ENCODE peak calls at places on chromosomes 1 and 21, in ten cellular contexts. One of them, this sample, is unnamed.
A peak's percentile ranks its signal among the peaks of the same experiment; 100 is the strongest.

GRCh38 chr1:2337501-2337900 is 53.9 kb downstream of the MORN1 start:
- DNase-seq in pancreas: no peak
- DNase-seq in AG09309: no peak
- DNase-seq in cardiac fibroblast: no peak
- DNase-seq in A549: no peak
- DNase-seq in colonic mucosa: no peak
- DNase-seq in ascending aorta: no peak
- DNase-seq in epithelial cell of esophagus: no peak
- DNase-seq in spleen: no peak
- DNase-seq in tibial artery: no peak
- DNase-seq in this sample: no peak

GRCh38 chr1:205598841-205599666 is 32.8 kb downstream of the ELK4 start:
- DNase-seq in A549: no peak
- DNase-seq in spleen: no peak
- DNase-seq in colonic mucosa: peak; percentile 47
- DNase-seq in cardiac fibroblast: peak; percentile 83
- DNase-seq in epithelial cell of esophagus: peak; percentile 55
- DNase-seq in ascending aorta: peak; percentile 24
- DNase-seq in tibial artery: peak; percentile 84
- DNase-seq in AG09309: peak; percentile 18
- DNase-seq in pancreas: no peak
- DNase-seq in this sample: peak; percentile 56

GRCh38 chr1:25100151-25100841 is 132.0 kb downstream of the SYF2 start:
- DNase-seq in pancreas: no peak
- DNase-seq in ascending aorta: no peak
- DNase-seq in colonic mucosa: no peak
- DNase-seq in epithelial cell of esophagus: no peak
- DNase-seq in tibial artery: no peak
- DNase-seq in spleen: no peak
- DNase-seq in AG09309: no peak
- DNase-seq in cardiac fibroblast: no peak
- DNase-seq in A549: no peak
- DNase-seq in this sample: no peak

GRCh38 chr1:57424231-57425027 is 569 bp upstream of the DAB1 start:
- DNase-seq in pancreas: peak; percentile 30
- DNase-seq in spleen: no peak
- DNase-seq in cardiac fibroblast: peak; percentile 20
- DNase-seq in ascending aorta: no peak
- DNase-seq in AG09309: no peak
- DNase-seq in epithelial cell of esophagus: peak; percentile 40
- DNase-seq in colonic mucosa: no peak
- DNase-seq in A549: no peak
- DNase-seq in tibial artery: no peak
- DNase-seq in this sample: no peak

GRCh38 chr1:197145451-197146029 is 929 bp downstream of the ASPM start:
- DNase-seq in spleen: no peak
- DNase-seq in AG09309: no peak
- DNase-seq in tibial artery: no peak
- DNase-seq in ascending aorta: no peak
- DNase-seq in pancreas: no peak
- DNase-seq in colonic mucosa: peak; percentile 25
- DNase-seq in epithelial cell of esophagus: peak; percentile 11
- DNase-seq in A549: no peak
- DNase-seq in cardiac fibroblast: peak; percentile 20
- DNase-seq in this sample: no peak

GRCh38 chr21:44548922-44549321 is 2.4 kb downstream of the KRTAP10-2 start:
- DNase-seq in ascending aorta: no peak
- DNase-seq in epithelial cell of esophagus: peak; percentile 5
- DNase-seq in colonic mucosa: no peak
- DNase-seq in A549: no peak
- DNase-seq in tibial artery: no peak
- DNase-seq in spleen: no peak
- DNase-seq in pancreas: no peak
- DNase-seq in AG09309: no peak
- DNase-seq in cardiac fibroblast: no peak
- DNase-seq in this sample: peak; percentile 8

GRCh38 chr1:28591708-28592313 is at the start of gene RAB42:
- DNase-seq in epithelial cell of esophagus: no peak
- DNase-seq in tibial artery: peak; percentile 70
- DNase-seq in A549: no peak
- DNase-seq in AG09309: no peak
- DNase-seq in colonic mucosa: peak; percentile 46
- DNase-seq in spleen: no peak
- DNase-seq in pancreas: no peak
- DNase-seq in cardiac fibroblast: no peak
- DNase-seq in ascending aorta: no peak
- DNase-seq in this sample: no peak

GRCh38 chr1:17878837-17879236 is 123.7 kb downstream of the ACTL8 start:
- DNase-seq in pancreas: no peak
- DNase-seq in epithelial cell of esophagus: no peak
- DNase-seq in tibial artery: no peak
- DNase-seq in ascending aorta: no peak
- DNase-seq in AG09309: peak; percentile 40
- DNase-seq in colonic mucosa: no peak
- DNase-seq in A549: no peak
- DNase-seq in spleen: peak; percentile 3
- DNase-seq in cardiac fibroblast: peak; percentile 77
- DNase-seq in this sample: peak; percentile 52

GRCh38 chr1:148379697-148380096 is 103.4 kb downstream of the PPIAL4G start:
- DNase-seq in pancreas: no peak
- DNase-seq in spleen: no peak
- DNase-seq in AG09309: no peak
- DNase-seq in ascending aorta: no peak
- DNase-seq in epithelial cell of esophagus: no peak
- DNase-seq in cardiac fibroblast: no peak
- DNase-seq in A549: no peak
- DNase-seq in colonic mucosa: no peak
- DNase-seq in tibial artery: no peak
- DNase-seq in this sample: no peak

GRCh38 chr1:117821782-117822447 is 107.5 kb downstream of the GDAP2 start:
- DNase-seq in pancreas: peak; percentile 24
- DNase-seq in A549: no peak
- DNase-seq in colonic mucosa: no peak
- DNase-seq in tibial artery: peak; percentile 68
- DNase-seq in epithelial cell of esophagus: peak; percentile 94
- DNase-seq in AG09309: peak; percentile 81
- DNase-seq in ascending aorta: no peak
- DNase-seq in cardiac fibroblast: peak; percentile 97
- DNase-seq in spleen: no peak
- DNase-seq in this sample: no peak

GRCh38 chr1:117967472-117967871 is 37.9 kb downstream of the WDR3 start:
- DNase-seq in colonic mucosa: no peak
- DNase-seq in ascending aorta: no peak
- DNase-seq in tibial artery: no peak
- DNase-seq in pancreas: no peak
- DNase-seq in A549: no peak
- DNase-seq in spleen: no peak
- DNase-seq in epithelial cell of esophagus: peak; percentile 58
- DNase-seq in cardiac fibroblast: peak; percentile 52
- DNase-seq in AG09309: peak; percentile 14
- DNase-seq in this sample: no peak

GRCh38 chr1:242454262-242455051 is 70.0 kb downstream of the PLD5 start:
- DNase-seq in spleen: no peak
- DNase-seq in A549: peak; percentile 63
- DNase-seq in tibial artery: no peak
- DNase-seq in ascending aorta: no peak
- DNase-seq in epithelial cell of esophagus: peak; percentile 56
- DNase-seq in pancreas: no peak
- DNase-seq in AG09309: peak; percentile 3
- DNase-seq in cardiac fibroblast: peak; percentile 57
- DNase-seq in colonic mucosa: no peak
- DNase-seq in this sample: no peak

GRCh38 chr1:236515443-236515958 is 8.3 kb upstream of the LGALS8 start:
- DNase-seq in pancreas: peak; percentile 42
- DNase-seq in A549: no peak
- DNase-seq in spleen: no peak
- DNase-seq in tibial artery: no peak
- DNase-seq in ascending aorta: no peak
- DNase-seq in colonic mucosa: no peak
- DNase-seq in epithelial cell of esophagus: no peak
- DNase-seq in cardiac fibroblast: no peak
- DNase-seq in AG09309: no peak
- DNase-seq in this sample: no peak

GRCh38 chr1:246725191-246725590 is 982 bp downstream of the SCCPDH start:
- DNase-seq in AG09309: no peak
- DNase-seq in cardiac fibroblast: no peak
- DNase-seq in pancreas: no peak
- DNase-seq in epithelial cell of esophagus: no peak
- DNase-seq in tibial artery: no peak
- DNase-seq in A549: peak; percentile 15
- DNase-seq in spleen: no peak
- DNase-seq in colonic mucosa: no peak
- DNase-seq in ascending aorta: no peak
- DNase-seq in this sample: no peak
- H3K4me3 ChIP-seq in AG09309: peak overlapping the region; percentile 57
- H3K4me3 ChIP-seq in cardiac fibroblast: peak overlapping the region; percentile 74
- H3K4me3 ChIP-seq in pancreas: peak overlapping the region; percentile 96
- H3K4me3 ChIP-seq in epithelial cell of esophagus: peak overlapping the region; percentile 60
- H3K4me3 ChIP-seq in tibial artery: peak overlapping the region; percentile 72
- H3K4me3 ChIP-seq in A549: peak overlapping the region; percentile 77
- H3K4me3 ChIP-seq in spleen: peak overlapping the region; percentile 95
- H3K4me3 ChIP-seq in colonic mucosa: peak overlapping the region; percentile 92
- H3K4me3 ChIP-seq in ascending aorta: peak overlapping the region; percentile 79
- H3K4me3 ChIP-seq in this sample: peak overlapping the region; percentile 91

GRCh38 chr1:201259476-201260235 is 23.6 kb upstream of the PKP1 start:
- DNase-seq in pancreas: no peak
- DNase-seq in A549: no peak
- DNase-seq in ascending aorta: no peak
- DNase-seq in AG09309: no peak
- DNase-seq in tibial artery: no peak
- DNase-seq in epithelial cell of esophagus: peak; percentile 89
- DNase-seq in spleen: peak; percentile 72
- DNase-seq in colonic mucosa: peak; percentile 53
- DNase-seq in cardiac fibroblast: peak; percentile 23
- DNase-seq in this sample: no peak
- TF ChIP-seq CTCF in pancreas: no peak
- TF ChIP-seq CTCF in A549: no peak
- TF ChIP-seq CTCF in ascending aorta: no peak
- TF ChIP-seq CTCF in AG09309: no peak
- TF ChIP-seq CTCF in tibial artery: no peak
- TF ChIP-seq CTCF in epithelial cell of esophagus: peak; percentile 24
- TF ChIP-seq CTCF in spleen: no peak
- TF ChIP-seq CTCF in colonic mucosa: no peak
- TF ChIP-seq CTCF in cardiac fibroblast: no peak
- TF ChIP-seq CTCF in this sample: no peak

DNA sequence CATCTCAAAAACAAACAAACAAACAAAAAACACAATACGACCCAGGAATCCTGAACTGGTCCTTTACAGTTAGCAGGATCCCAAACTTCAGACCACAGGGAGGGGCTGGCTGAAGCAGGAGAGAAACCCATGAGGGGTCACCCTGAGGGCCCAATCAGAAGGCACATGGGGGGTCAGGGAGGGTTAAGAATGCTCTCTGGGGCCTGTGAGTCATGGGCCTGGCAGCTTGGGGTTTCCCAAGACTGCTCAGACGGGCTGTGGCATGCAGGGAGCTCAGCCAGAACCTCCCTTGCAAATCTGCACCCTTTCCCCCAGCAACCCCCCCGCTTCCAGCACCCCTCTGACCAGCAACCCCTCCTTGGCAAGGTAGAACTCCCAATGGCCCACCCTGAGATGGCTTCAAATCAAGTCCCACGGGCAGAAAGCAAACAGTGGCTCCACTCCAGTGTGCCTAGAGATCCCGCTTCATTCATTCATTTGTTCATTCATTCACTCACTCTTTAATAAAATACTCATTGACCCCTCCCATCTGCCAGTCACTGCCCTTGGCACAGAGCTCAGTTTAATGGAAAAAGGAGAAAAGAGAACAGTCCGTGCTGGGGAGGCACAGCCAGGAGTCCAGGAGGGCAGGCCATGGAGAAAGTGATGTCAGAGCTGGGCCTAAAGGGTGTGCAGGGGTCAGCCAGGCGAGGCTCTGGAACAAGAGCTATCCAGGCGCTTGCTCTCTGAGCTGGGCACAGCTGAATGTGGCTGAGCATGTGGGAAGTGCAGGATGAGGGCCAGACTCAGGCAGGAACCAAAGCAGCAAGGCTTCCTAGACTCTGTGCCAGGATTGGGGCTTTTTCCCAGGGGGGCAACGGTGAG is 8.2 kb downstream of the UQCRHL start:
- DNase-seq in ascending aorta: peak; percentile 81
- DNase-seq in epithelial cell of esophagus: peak; percentile 98
- DNase-seq in cardiac fibroblast: peak; percentile 99
- DNase-seq in A549: peak; percentile 93
- DNase-seq in tibial artery: peak; percentile 97
- DNase-seq in spleen: no peak
- DNase-seq in AG09309: peak; percentile 83
- DNase-seq in colonic mucosa: no peak
- DNase-seq in pancreas: peak; percentile 64
- DNase-seq in this sample: peak; percentile 98
- H3K4me3 ChIP-seq in ascending aorta: no peak overlapping the region
- H3K4me3 ChIP-seq in epithelial cell of esophagus: no peak overlapping the region
- H3K4me3 ChIP-seq in cardiac fibroblast: no peak overlapping the region
- H3K4me3 ChIP-seq in A549: peak overlapping the region; percentile 56
- H3K4me3 ChIP-seq in tibial artery: no peak overlapping the region
- H3K4me3 ChIP-seq in spleen: no peak overlapping the region
- H3K4me3 ChIP-seq in AG09309: no peak overlapping the region
- H3K4me3 ChIP-seq in colonic mucosa: no peak overlapping the region
- H3K4me3 ChIP-seq in pancreas: no peak overlapping the region
- H3K4me3 ChIP-seq in this sample: peak overlapping the region; percentile 18

GRCh38 chr1:168582690-168583325 is 6.4 kb downstream of the XCL1 start:
- DNase-seq in AG09309: no peak
- DNase-seq in ascending aorta: no peak
- DNase-seq in pancreas: no peak
- DNase-seq in A549: no peak
- DNase-seq in spleen: no peak
- DNase-seq in epithelial cell of esophagus: peak; percentile 19
- DNase-seq in colonic mucosa: no peak
- DNase-seq in cardiac fibroblast: peak; percentile 7
- DNase-seq in tibial artery: no peak
- DNase-seq in this sample: no peak

GRCh38 chr1:168583571-168583970 is 7.2 kb downstream of the XCL1 start:
- DNase-seq in ascending aorta: no peak
- DNase-seq in pancreas: no peak
- DNase-seq in tibial artery: no peak
- DNase-seq in A549: no peak
- DNase-seq in epithelial cell of esophagus: peak; percentile 62
- DNase-seq in spleen: no peak
- DNase-seq in AG09309: no peak
- DNase-seq in colonic mucosa: no peak
- DNase-seq in cardiac fibroblast: no peak
- DNase-seq in this sample: no peak

GRCh38 chr1:168589136-168589535 is 12.7 kb downstream of the XCL1 start:
- DNase-seq in pancreas: no peak
- DNase-seq in A549: no peak
- DNase-seq in ascending aorta: no peak
- DNase-seq in cardiac fibroblast: no peak
- DNase-seq in epithelial cell of esophagus: no peak
- DNase-seq in tibial artery: no peak
- DNase-seq in spleen: no peak
- DNase-seq in colonic mucosa: no peak
- DNase-seq in AG09309: no peak
- DNase-seq in this sample: no peak

GRCh38 chr1:168585191-168585590 is 8.8 kb downstream of the XCL1 start:
- DNase-seq in pancreas: no peak
- DNase-seq in spleen: no peak
- DNase-seq in AG09309: no peak
- DNase-seq in ascending aorta: no peak
- DNase-seq in A549: peak; percentile 8
- DNase-seq in colonic mucosa: no peak
- DNase-seq in cardiac fibroblast: peak; percentile 61
- DNase-seq in epithelial cell of esophagus: peak; percentile 51
- DNase-seq in tibial artery: no peak
- DNase-seq in this sample: no peak

GRCh38 chr1:168585937-168586336 is 9.5 kb downstream of the XCL1 start:
- DNase-seq in AG09309: no peak
- DNase-seq in tibial artery: no peak
- DNase-seq in pancreas: no peak
- DNase-seq in cardiac fibroblast: no peak
- DNase-seq in spleen: no peak
- DNase-seq in colonic mucosa: no peak
- DNase-seq in A549: no peak
- DNase-seq in ascending aorta: no peak
- DNase-seq in epithelial cell of esophagus: peak; percentile 44
- DNase-seq in this sample: no peak
- TF ChIP-seq CTCF in AG09309: no peak
- TF ChIP-seq CTCF in tibial artery: no peak
- TF ChIP-seq CTCF in pancreas: no peak
- TF ChIP-seq CTCF in cardiac fibroblast: no peak
- TF ChIP-seq CTCF in spleen: no peak
- TF ChIP-seq CTCF in colonic mucosa: no peak
- TF ChIP-seq CTCF in A549: no peak
- TF ChIP-seq CTCF in ascending aorta: no peak
- TF ChIP-seq CTCF in epithelial cell of esophagus: no peak
- TF ChIP-seq CTCF in this sample: no peak